ENCODE peak calls at places on chromosomes 1 and 21, in four cellular contexts. Q is HS-5; N is activated CD4-positive, alpha-beta T cell treated with anti-CD3 and anti-CD28 coated beads, Interleukin-2, amount 10 ng/mL, durations not matched to agents 7 days and 5 days; P is astrocyte of the cerebellum. K is an unnamed sample.

GRCh38 chr1:155093938-155094621 is 15.4 kb downstream of the EFNA3 start:
- DNase-seq in Q (no peak), N (no peak), P (peak), K (no peak)

GRCh38 chr1:39639333-39640130 is at the start of gene HEYL:
- DNase-seq in Q (no peak), N (peak), P (no peak), K (no peak)

GRCh38 chr21:31119199-31119598 is 80.9 kb upstream of the KRTAP19-8 start:
- DNase-seq in Q (no peak), N (no peak), P (no peak), K (no peak)

GRCh38 chr1:228198977-228199590 is 8.8 kb upstream of the OBSCN start:
- DNase-seq in Q (no peak), N (no peak), P (no peak), K (no peak)

GRCh38 chr1:4120557-4121292 is 220.7 kb upstream of the C1orf174 start:
- DNase-seq in Q (no peak), N (no peak), P (no peak), K (no peak)

GRCh38 chr1:230350208-230350921 is 75.8 kb downstream of the PGBD5 start:
- DNase-seq in Q (no peak), N (no peak), P (no peak), K (no peak)

GRCh38 chr1:215631489-215631888 is 64.4 kb downstream of the KCTD3 start:
- DNase-seq in Q (peak), N (no peak), P (peak), K (peak)

GRCh38 chr21:43975469-43976098 is 36.5 kb upstream of the TRAPPC10 start:
- DNase-seq in Q (peak), N (peak), P (peak), K (peak)

GRCh38 chr1:45658171-45658570 is 28.2 kb downstream of the GPBP1L1 start:
- DNase-seq in Q (no peak), N (no peak), P (no peak), K (no peak)

GRCh38 chr1:67634396-67634935 is 50.5 kb upstream of the GADD45A start:
- DNase-seq in Q (no peak), N (no peak), P (no peak), K (no peak)

GRCh38 chr1:48753293-48753692 is 23.4 kb downstream of the BEND5 start:
- DNase-seq in Q (no peak), N (no peak), P (no peak), K (no peak)

GRCh38 chr1:32247452-32247851 is 430 bp downstream of the FAM167B start:
- DNase-seq in Q (no peak), N (no peak), P (no peak), K (no peak)

GRCh38 chr1:166789286-166789685 is 50.0 kb upstream of the POGK start:
- DNase-seq in Q (no peak), N (no peak), P (no peak), K (no peak)

GRCh38 chr1:1703796-1704195 is 11.2 kb upstream of the SLC35E2B start:
- DNase-seq in Q (no peak), N (no peak), P (no peak), K (no peak)

K was measured in smooth muscle cell of the brain vasculature.